ENCODE peak calls at places on chromosomes 6 and 20, in six cellular contexts. X is NCI-H69, O is RWPE1, U is NT2/D1, W is HuH-7.5, H is activated T-cell treated with anti-CD3 and anti-CD28 coated beads for 1 hour. K is an unnamed sample.

GRCh38 chr6:134117409-134117808 is 65.0 kb upstream of the SLC2A12 start:
- DNase-seq in X (peak; percentile 79), O (no peak), U (no peak), W (peak; percentile 14), H (no peak), K (no peak)

GRCh38 chr6:9851541-9852380 is 563.1 kb downstream of the TFAP2A start:
- DNase-seq in X (peak; percentile 54), O (peak; percentile 16), U (peak; percentile 8), W (peak; percentile 6), H (no peak), K (peak; percentile 9)

GRCh38 chr20:9052136-9052535 is 16.8 kb upstream of the PLCB4 start:
- DNase-seq in X (peak; percentile 17), O (no peak), U (no peak), W (no peak), H (no peak), K (no peak)

GRCh38 chr6:111357680-111358079 is 125.3 kb downstream of the REV3L start:
- DNase-seq in X (no peak), O (no peak), U (no peak), W (no peak), H (no peak), K (no peak)

GRCh38 chr6:18488526-18489270 is 101.5 kb downstream of the RNF144B start:
- DNase-seq in X (no peak), O (peak; percentile 60), U (no peak), W (no peak), H (no peak), K (no peak)

GRCh38 chr6:169452117-169452868 is 198.6 kb upstream of the THBS2 start:
- DNase-seq in X (no peak), O (no peak), U (no peak), W (no peak), H (no peak), K (no peak)

GRCh38 chr20:6044102-6044501 is 9.8 kb downstream of the LRRN4 start:
- DNase-seq in X (peak; percentile 13), O (no peak), U (peak; percentile 25), W (no peak), H (no peak), K (no peak)

GRCh38 chr6:54535568-54535967 is 227.3 kb downstream of the TINAG start:
- DNase-seq in X (no peak), O (no peak), U (no peak), W (no peak), H (no peak), K (no peak)

GRCh38 chr6:133889557-133890301 is 816 bp downstream of the TCF21 start:
- DNase-seq in X (no peak), O (no peak), U (no peak), W (no peak), H (no peak), K (no peak)

GRCh38 chr6:169406034-169406433 is 152.4 kb upstream of the THBS2 start:
- DNase-seq in X (no peak), O (no peak), U (no peak), W (no peak), H (no peak), K (no peak)

GRCh38 chr20:59240006-59240405 is 60.4 kb upstream of the EDN3 start:
- DNase-seq in X (no peak), O (no peak), U (no peak), W (no peak), H (no peak), K (no peak)

GRCh38 chr6:149750136-149750609 is 632 bp downstream of the PCMT1 start:
- DNase-seq in X (peak; percentile 90), O (peak; percentile 60), U (peak; percentile 13), W (peak; percentile 71), H (peak; percentile 23), K (no peak)

GRCh38 chr6:132713355-132714134 is at the start of gene VNN1:
- DNase-seq in X (no peak), O (no peak), U (no peak), W (no peak), H (no peak), K (no peak)

GRCh38 chr6:11033825-11034224 is 10.3 kb downstream of the ELOVL2 start:
- DNase-seq in X (no peak), O (peak; percentile 58), U (no peak), W (no peak), H (no peak), K (no peak)

GRCh38 chr20:34907616-34908469 is 31.4 kb downstream of the ACSS2 start:
- DNase-seq in X (peak; percentile 95), O (peak; percentile 99), U (no peak), W (no peak), H (no peak), K (peak; percentile 79)

GRCh38 chr6:113047148-113047547 is 700.0 kb downstream of the RFPL4B start:
- DNase-seq in X (no peak), O (no peak), U (no peak), W (no peak), H (no peak), K (no peak)

GRCh38 chr6:45637611-45638257 is 260.0 kb upstream of the SUPT3H start:
- DNase-seq in X (no peak), O (no peak), U (no peak), W (no peak), H (no peak), K (no peak)

GRCh38 chr6:56802570-56802969 is 152.3 kb upstream of the BEND6 start:
- DNase-seq in X (peak; percentile 99), O (no peak), U (no peak), W (no peak), H (no peak), K (peak; percentile 51)